ENCODE peak calls at places on chromosomes 6 and 20, in six cellular contexts. I is substantia nigra; O is colonic mucosa; X is IMR-90; Q is naive thymus-derived CD4-positive, alpha-beta T cell; D is CD4-positive, alpha-beta T cell. V is an unnamed sample.

GRCh38 chr6:148969679-148970078 is 222.8 kb downstream of the UST start:
- DNase-seq in I (no peak), O (no peak), X (peak; percentile 95), Q (no peak), D (no peak), V (no peak)

GRCh38 chr6:7137335-7138106 is 29.8 kb downstream of the RREB1 start:
- DNase-seq in I (no peak), O (peak; percentile 69), X (peak; percentile 77), Q (peak; percentile 58), D (peak; percentile 50), V (no peak)

GRCh38 chr20:51542894-51543788 is 622 bp upstream of the NFATC2 start:
- DNase-seq in I (no peak), O (no peak), X (no peak), Q (no peak), D (no peak), V (no peak)

GRCh38 chr20:58106143-58106750 is 122.2 kb downstream of the ANKRD60 start:
- DNase-seq in I (no peak), O (no peak), X (no peak), Q (no peak), D (no peak), V (no peak)

GRCh38 chr6:115582386-115582785 is 478.3 kb downstream of the FRK start:
- DNase-seq in I (no peak), O (no peak), X (no peak), Q (no peak), D (no peak), V (no peak)

GRCh38 chr6:142005044-142005443 is 127.7 kb upstream of the GJE1 start:
- DNase-seq in I (no peak), O (no peak), X (no peak), Q (no peak), D (no peak), V (no peak)

GRCh38 chr6:156976144-156977088 is 199.2 kb downstream of the ARID1B start:
- DNase-seq in I (no peak), O (no peak), X (no peak), Q (no peak), D (no peak), V (no peak)

GRCh38 chr6:147508073-147508870 is at the start of gene SAMD5:
- DNase-seq in I (no peak), O (peak; percentile 78), X (peak; percentile 68), Q (no peak), D (no peak), V (no peak)

GRCh38 chr6:170287371-170287876 is 3.5 kb downstream of the DLL1 start:
- DNase-seq in I (no peak), O (no peak), X (no peak), Q (no peak), D (no peak), V (no peak)

GRCh38 chr20:61249626-61250025 is 2.4 kb upstream of the CDH4 start:
- DNase-seq in I (no peak), O (no peak), X (no peak), Q (no peak), D (no peak), V (no peak)

GRCh38 chr6:68638225-68638900 is 3.3 kb downstream of the ADGRB3 start:
- DNase-seq in I (no peak), O (no peak), X (peak; percentile 47), Q (no peak), D (no peak), V (no peak)

GRCh38 chr6:157325069-157325805 is 1.9 kb upstream of the TMEM242 start:
- DNase-seq in I (no peak), O (no peak), X (peak; percentile 63), Q (no peak), D (no peak), V (peak; percentile 55)

GRCh38 chr6:35260642-35261570 is 1.4 kb downstream of the ZNF76 start:
- DNase-seq in I (no peak), O (no peak), X (no peak), Q (no peak), D (no peak), V (no peak)

GRCh38 chr6:36444470-36444869 is 1.7 kb downstream of the KCTD20 start:
- DNase-seq in I (no peak), O (no peak), X (peak; percentile 86), Q (no peak), D (no peak), V (no peak)

GRCh38 chr6:43972915-43973304 is 154.3 kb downstream of the MRPL14 start:
- DNase-seq in I (no peak), O (peak; percentile 69), X (peak; percentile 95), Q (no peak), D (no peak), V (no peak)

GRCh38 chr6:90184334-90185298 is 112.0 kb downstream of the BACH2 start:
- DNase-seq in I (no peak), O (no peak), X (peak; percentile 73), Q (peak; percentile 31), D (no peak), V (peak; percentile 57)

GRCh38 chr6:74657033-74657432 is 548.8 kb downstream of the COL12A1 start:
- DNase-seq in I (no peak), O (no peak), X (no peak), Q (no peak), D (no peak), V (no peak)

GRCh38 chr20:58995461-58996225 is 11.4 kb downstream of the CTSZ start:
- DNase-seq in I (no peak), O (no peak), X (no peak), Q (no peak), D (no peak), V (no peak)

GRCh38 chr20:53769041-53769440 is 175.4 kb upstream of the ZNF217 start:
- DNase-seq in I (no peak), O (no peak), X (peak; percentile 71), Q (no peak), D (no peak), V (no peak)

GRCh38 chr20:50655325-50655880 is 35.9 kb downstream of the RIPOR3 start:
- DNase-seq in I (no peak), O (peak; percentile 55), X (peak; percentile 88), Q (no peak), D (no peak), V (no peak)

GRCh38 chr6:113858605-113859348 is 1.6 kb downstream of the MARCKS start:
- DNase-seq in I (peak; percentile 78), O (peak; percentile 93), X (peak; percentile 87), Q (peak; percentile 44), D (peak; percentile 44), V (peak; percentile 72)

GRCh38 chr6:15076565-15076964 is 169.3 kb upstream of the JARID2 start:
- DNase-seq in I (no peak), O (no peak), X (no peak), Q (no peak), D (no peak), V (no peak)

GRCh38 chr6:73823046-73823735 is 127.2 kb downstream of the CD109 start:
- DNase-seq in I (no peak), O (no peak), X (no peak), Q (no peak), D (no peak), V (no peak)

GRCh38 chr20:60648556-60648955 is 603.5 kb upstream of the CDH4 start:
- DNase-seq in I (no peak), O (no peak), X (no peak), Q (no peak), D (no peak), V (no peak)

GRCh38 chr6:100775667-100776066 is 105.5 kb downstream of the ASCC3 start:
- DNase-seq in I (no peak), O (no peak), X (no peak), Q (no peak), D (no peak), V (no peak)

GRCh38 chr6:166584813-166585429 is 1.6 kb downstream of the RAMACL start:
- DNase-seq in I (no peak), O (no peak), X (peak; percentile 27), Q (no peak), D (no peak), V (no peak)
- H3K27ac ChIP-seq in I (no peak overlapping the region), O (no peak overlapping the region), X (no peak overlapping the region), Q (no peak overlapping the region), D (no peak overlapping the region), V (no peak overlapping the region)

DNA sequence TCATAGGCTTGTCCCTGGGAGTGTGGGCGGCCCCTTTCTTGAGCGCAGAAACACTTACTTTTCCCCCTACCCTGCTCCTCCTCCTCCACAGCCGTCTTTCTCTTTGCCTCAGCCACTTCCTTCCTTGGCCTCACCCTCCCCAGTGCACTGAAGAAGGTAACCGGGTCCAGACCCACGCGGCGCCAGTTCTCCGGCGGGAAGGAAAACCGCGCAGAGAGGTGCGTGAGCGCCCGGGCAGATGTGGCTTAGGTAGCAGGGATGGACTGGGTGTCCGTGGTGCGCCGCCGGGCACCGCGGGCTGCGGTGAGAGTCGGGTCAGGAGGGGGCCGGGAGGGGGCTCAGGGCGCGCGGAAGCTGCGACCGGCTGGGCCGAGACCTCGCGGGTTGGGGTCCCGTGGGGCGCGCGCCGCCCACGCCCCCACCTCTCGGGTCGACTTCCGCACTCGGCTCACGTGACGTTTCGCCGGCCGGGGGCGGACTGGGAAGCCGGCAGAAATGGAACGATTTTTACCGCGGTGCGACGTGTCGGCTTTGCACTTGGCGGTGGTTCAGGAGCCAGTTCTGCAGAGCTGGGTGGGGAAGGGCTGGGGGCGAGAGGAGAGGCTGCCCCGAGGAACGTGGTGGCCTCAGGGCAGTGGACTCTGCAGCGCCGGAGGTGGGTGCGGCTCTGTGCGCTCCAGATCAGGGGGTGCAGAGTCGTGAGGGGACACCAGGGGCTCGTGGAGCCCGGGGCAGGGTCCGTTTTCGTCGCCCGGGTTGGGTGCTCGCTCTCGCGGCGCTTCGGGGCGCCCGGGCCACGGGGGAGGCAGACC is at the start of gene ABRACL:
- DNase-seq in I (no peak), O (peak; percentile 85), X (peak; percentile 63), Q (peak; percentile 79), D (peak; percentile 63), V (no peak)
- H3K27ac ChIP-seq in I (peak within 1 kb of the TSS; percentile 49), O (peak within 1 kb of the TSS; percentile 85), X (peak within 1 kb of the TSS; percentile 89), Q (peak within 1 kb of the TSS; percentile 88), D (peak within 1 kb of the TSS; percentile 90), V (peak within 1 kb of the TSS; percentile 69)

GRCh38 chr20:23413862-23414422 is 7.3 kb downstream of the NAPB start:
- DNase-seq in I (no peak), O (no peak), X (no peak), Q (no peak), D (no peak), V (no peak)
- H3K27ac ChIP-seq in I (no peak overlapping the region), O (no peak overlapping the region), X (no peak overlapping the region), Q (no peak overlapping the region), D (no peak overlapping the region), V (no peak overlapping the region)

DNA sequence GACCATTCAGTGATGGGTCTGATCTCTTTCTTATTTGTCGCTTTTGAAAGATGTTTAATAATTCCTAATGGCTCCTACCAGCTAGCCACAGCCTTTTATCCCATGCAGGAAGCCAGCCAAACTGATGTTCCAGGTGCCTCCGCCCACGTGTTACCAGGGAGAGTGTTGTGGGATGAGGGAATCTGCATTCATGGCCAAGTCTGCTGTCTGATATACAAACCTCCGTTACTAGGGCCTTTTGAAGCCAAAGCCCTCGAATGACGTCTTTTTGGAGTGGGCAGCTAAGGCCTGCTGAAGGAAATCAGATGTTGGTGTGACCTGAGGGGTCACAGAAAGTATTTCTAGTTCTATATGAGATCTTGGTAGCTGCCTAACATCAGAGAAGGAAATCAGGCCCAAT is 21.3 kb downstream of the STK35 start:
- DNase-seq in I (no peak), O (no peak), X (peak; percentile 97), Q (no peak), D (no peak), V (no peak)
- H3K27ac ChIP-seq in I (no peak overlapping the region), O (no peak overlapping the region), X (no peak overlapping the region), Q (no peak overlapping the region), D (no peak overlapping the region), V (no peak overlapping the region)

GRCh38 chr6:105483492-105483891 is 80.6 kb upstream of the PREP start:
- DNase-seq in I (no peak), O (no peak), X (peak; percentile 79), Q (no peak), D (no peak), V (no peak)
- H3K27ac ChIP-seq in I (no peak overlapping the region), O (no peak overlapping the region), X (no peak overlapping the region), Q (no peak overlapping the region), D (no peak overlapping the region), V (peak overlapping the region; percentile 52)